ENCODE peak calls at places on chromosomes 4 and X, in seven cellular contexts. M is adipocyte; U is left ventricle myocardium superior; B is body of pancreas; H is hypothalamus; X is mesendoderm; D is naive thymus-derived CD8-positive, alpha-beta T cell. V is an unnamed sample.

GRCh38 chr4:7988437-7988836 is 48.8 kb upstream of the AFAP1 start:
- DNase-seq in M (peak), U (no peak), B (no peak), H (no peak), X (no peak), D (no peak), V (peak)

GRCh38 chr4:21134994-21135393 is 434.7 kb downstream of the PACRGL start:
- DNase-seq in M (no peak), U (no peak), B (no peak), H (no peak), X (peak), D (peak), V (peak)

GRCh38 chr4:83339573-83339972 is 4.9 kb upstream of the HPSE start:
- DNase-seq in M (no peak), U (no peak), B (no peak), H (no peak), X (no peak), D (no peak), V (no peak)

GRCh38 chr4:70624226-70624793 is 4.2 kb upstream of the ENAM start:
- DNase-seq in M (no peak), U (no peak), B (no peak), H (no peak), X (no peak), D (peak), V (no peak)

GRCh38 chr4:121822796-121823504 is 733 bp downstream of the CCNA2 start:
- DNase-seq in M (peak), U (no peak), B (peak), H (no peak), X (peak), D (peak), V (peak)

GRCh38 chrX:22699591-22700091 is 300.1 kb upstream of the DDX53 start:
- DNase-seq in M (peak), U (no peak), B (no peak), H (no peak), X (peak), D (no peak), V (peak)

GRCh38 chr4:94841864-94842221 is 84.1 kb downstream of the BMPR1B start:
- DNase-seq in M (no peak), U (no peak), B (no peak), H (no peak), X (no peak), D (no peak), V (no peak)

GRCh38 chr4:39259571-39260330 is 77.4 kb downstream of the WDR19 start:
- DNase-seq in M (peak), U (no peak), B (no peak), H (no peak), X (no peak), D (no peak), V (peak)

GRCh38 chr4:128275351-128275750 is 12.3 kb downstream of the PGRMC2 start:
- DNase-seq in M (no peak), U (no peak), B (no peak), H (no peak), X (no peak), D (no peak), V (peak)

GRCh38 chr4:105345358-105345757 is 128.5 kb downstream of the PPA2 start:
- DNase-seq in M (no peak), U (no peak), B (no peak), H (no peak), X (no peak), D (no peak), V (no peak)

GRCh38 chr4:145061325-145061920 is 36.6 kb downstream of the ANAPC10 start:
- DNase-seq in M (peak), U (no peak), B (no peak), H (no peak), X (peak), D (peak), V (peak)

GRCh38 chrX:135185795-135186443 is 14.7 kb upstream of the CT55 start:
- DNase-seq in M (peak), U (no peak), B (peak), H (no peak), X (peak), D (peak), V (peak)

GRCh38 chr4:110271986-110272385 is 73.6 kb upstream of the ELOVL6 start:
- DNase-seq in M (no peak), U (no peak), B (no peak), H (no peak), X (no peak), D (no peak), V (no peak)

GRCh38 chr4:182585321-182585720 is 331.9 kb downstream of the DCTD start:
- DNase-seq in M (no peak), U (no peak), B (no peak), H (no peak), X (peak), D (no peak), V (no peak)

GRCh38 chr4:165208322-165208652 is 926 bp downstream of the KLHL2 start:
- DNase-seq in M (no peak), U (no peak), B (no peak), H (no peak), X (no peak), D (peak), V (no peak)

V was measured in GM23248.